ENCODE peak calls at places on chromosomes 4 and X, in eight cellular contexts. I, X, O, G, L, T, U and M are unnamed samples.

GRCh38 chr4:7806080-7806630 is 133.5 kb downstream of the AFAP1 start:
- DNase-seq in I (peak), X (no peak), O (peak), G (no peak), L (no peak), T (peak), U (no peak), M (no peak)

GRCh38 chr4:3729188-3729884 is 36.8 kb upstream of the ADRA2C start:
- DNase-seq in I (peak), X (no peak), O (no peak), G (no peak), L (no peak), T (no peak), U (no peak), M (no peak)

GRCh38 chr4:150464523-150464922 is 117.4 kb upstream of the MAB21L2 start:
- DNase-seq in I (no peak), X (no peak), O (no peak), G (no peak), L (no peak), T (no peak), U (no peak), M (no peak)

GRCh38 chr4:74408639-74409038 is 36.3 kb upstream of the AREG start:
- DNase-seq in I (no peak), X (no peak), O (no peak), G (no peak), L (no peak), T (no peak), U (peak), M (no peak)

GRCh38 chrX:151920530-151920929 is 7.8 kb downstream of the MAGEA4 start:
- DNase-seq in I (no peak), X (no peak), O (no peak), G (no peak), L (no peak), T (no peak), U (no peak), M (no peak)

GRCh38 chrX:35382966-35383365 is 415.2 kb upstream of the MAGEB16 start:
- DNase-seq in I (no peak), X (no peak), O (peak), G (no peak), L (no peak), T (no peak), U (no peak), M (no peak)

GRCh38 chr4:158253350-158253980 is 43.2 kb downstream of the TMEM144 start:
- DNase-seq in I (peak), X (peak), O (peak), G (no peak), L (peak), T (peak), U (peak), M (peak)

GRCh38 chr4:100022792-100023222 is 72.7 kb upstream of the H2AZ1 start:
- DNase-seq in I (no peak), X (no peak), O (peak), G (no peak), L (no peak), T (peak), U (no peak), M (no peak)

GRCh38 chrX:56788229-56788628 is 59.2 kb downstream of the NBDY start:
- DNase-seq in I (no peak), X (no peak), O (no peak), G (no peak), L (no peak), T (no peak), U (no peak), M (no peak)

GRCh38 chrX:11180571-11180970 is 69.4 kb downstream of the HCCS start:
- DNase-seq in I (peak), X (no peak), O (no peak), G (no peak), L (no peak), T (no peak), U (peak), M (no peak)

GRCh38 chr4:14827111-14827510 is 175.2 kb upstream of the CPEB2 start:
- DNase-seq in I (peak), X (no peak), O (no peak), G (no peak), L (no peak), T (peak), U (no peak), M (no peak)

GRCh38 chrX:23980063-23980462 is 46.9 kb downstream of the KLHL15 start:
- DNase-seq in I (no peak), X (no peak), O (no peak), G (no peak), L (no peak), T (no peak), U (no peak), M (no peak)

GRCh38 chr4:177339794-177340374 is 30.2 kb downstream of the NEIL3 start:
- DNase-seq in I (peak), X (no peak), O (peak), G (no peak), L (peak), T (peak), U (no peak), M (no peak)

GRCh38 chrX:49101629-49101984 is 21.9 kb upstream of the WDR45 start:
- DNase-seq in I (peak), X (no peak), O (peak), G (no peak), L (no peak), T (no peak), U (no peak), M (no peak)

GRCh38 chr4:64230709-64231310 is 178.4 kb downstream of the TECRL start:
- DNase-seq in I (no peak), X (no peak), O (peak), G (no peak), L (peak), T (peak), U (no peak), M (no peak)

GRCh38 chrX:10677490-10677889 is 57.1 kb upstream of the MID1 start:
- DNase-seq in I (no peak), X (no peak), O (no peak), G (no peak), L (no peak), T (no peak), U (no peak), M (no peak)

GRCh38 chr4:77248805-77249204 is 91.8 kb downstream of the CCNG2 start:
- DNase-seq in I (no peak), X (no peak), O (no peak), G (no peak), L (no peak), T (no peak), U (no peak), M (no peak)

GRCh38 chrX:43949669-43950068 is 23.5 kb downstream of the NDP start:
- DNase-seq in I (no peak), X (peak), O (peak), G (no peak), L (peak), T (no peak), U (no peak), M (no peak)

GRCh38 chr4:40827774-40828173 is 78.0 kb downstream of the NSUN7 start:
- DNase-seq in I (no peak), X (no peak), O (no peak), G (no peak), L (no peak), T (no peak), U (no peak), M (no peak)

GRCh38 chrX:110082156-110082555 is 79.2 kb downstream of the TMEM164 start:
- DNase-seq in I (no peak), X (no peak), O (no peak), G (no peak), L (no peak), T (peak), U (peak), M (no peak)

GRCh38 chrX:16445166-16445752 is 204.7 kb upstream of the S100G start:
- DNase-seq in I (peak), X (no peak), O (peak), G (no peak), L (peak), T (peak), U (peak), M (no peak)

GRCh38 chr4:141896687-141897086 is 260.3 kb downstream of the IL15 start:
- DNase-seq in I (peak), X (no peak), O (no peak), G (no peak), L (no peak), T (no peak), U (no peak), M (no peak)

GRCh38 chr4:95637047-95637600 is 88.4 kb upstream of the UNC5C start:
- DNase-seq in I (peak), X (no peak), O (peak), G (no peak), L (no peak), T (peak), U (peak), M (no peak)

GRCh38 chr4:139635966-139636365 is 29.7 kb upstream of the MGST2 start:
- DNase-seq in I (no peak), X (no peak), O (no peak), G (no peak), L (no peak), T (no peak), U (no peak), M (no peak)

GRCh38 chr4:78517050-78517652 is 34.4 kb upstream of the ANXA3 start:
- DNase-seq in I (peak), X (no peak), O (peak), G (no peak), L (no peak), T (peak), U (no peak), M (no peak)

GRCh38 chrX:7074908-7075204 is 72.7 kb upstream of the STS start:
- DNase-seq in I (no peak), X (no peak), O (no peak), G (no peak), L (no peak), T (no peak), U (no peak), M (no peak)

GRCh38 chr4:80926446-80926845 is 104.1 kb upstream of the BMP3 start:
- DNase-seq in I (no peak), X (no peak), O (no peak), G (no peak), L (no peak), T (peak), U (no peak), M (no peak)

GRCh38 chrX:153844509-153845082 is 14.3 kb upstream of the PDZD4 start:
- DNase-seq in I (no peak), X (no peak), O (peak), G (no peak), L (no peak), T (no peak), U (no peak), M (no peak)

GRCh38 chr4:138182838-138183426 is 59.2 kb downstream of the SLC7A11 start:
- DNase-seq in I (no peak), X (no peak), O (peak), G (no peak), L (peak), T (peak), U (peak), M (no peak)

GRCh38 chrX:19912-20571 is 261.1 kb upstream of the PLCXD1 start:
- DNase-seq in I (no peak), X (no peak), O (peak), G (no peak), L (peak), T (peak), U (no peak), M (no peak)

GRCh38 chrX:38627683-38628082 is 66.3 kb downstream of the TSPAN7 start:
- DNase-seq in I (no peak), X (no peak), O (peak), G (no peak), L (peak), T (peak), U (peak), M (no peak)
- TF ChIP-seq CTCF in I (peak), X (peak), O (peak), G (peak), L (peak), T (peak), U (peak), M (no peak)

GRCh38 chrX:106898462-106898861 is 4.7 kb downstream of the RIPPLY1 start:
- DNase-seq in I (no peak), X (no peak), O (peak), G (no peak), L (peak), T (peak), U (peak), M (no peak)
- TF ChIP-seq CTCF in I (peak), X (peak), O (peak), G (peak), L (peak), T (peak), U (peak), M (no peak)

DNA sequence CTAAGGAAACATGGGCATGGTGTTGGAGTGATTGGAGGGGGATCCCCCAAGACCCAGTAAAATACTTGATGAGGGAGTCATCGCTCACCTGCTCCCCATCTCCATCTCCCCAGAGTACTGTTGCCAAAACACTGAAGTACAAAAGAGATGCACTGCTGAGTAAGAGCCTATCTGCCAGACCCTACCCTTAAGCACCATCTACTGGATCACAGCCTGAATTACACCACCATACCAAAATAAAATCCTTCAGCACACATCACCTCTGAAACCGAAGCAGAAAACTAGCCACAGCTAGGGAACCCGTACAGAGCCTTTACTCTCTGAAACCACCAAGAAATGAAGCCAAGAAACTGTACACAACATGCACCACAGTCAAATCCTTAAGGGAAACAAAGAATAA is 466.3 kb upstream of the ACTRT1 start:
- DNase-seq in I (peak), X (no peak), O (peak), G (no peak), L (peak), T (peak), U (no peak), M (no peak)
- TF ChIP-seq CTCF in I (peak), X (peak), O (peak), G (peak), L (peak), T (peak), U (no peak), M (no peak)

DNA sequence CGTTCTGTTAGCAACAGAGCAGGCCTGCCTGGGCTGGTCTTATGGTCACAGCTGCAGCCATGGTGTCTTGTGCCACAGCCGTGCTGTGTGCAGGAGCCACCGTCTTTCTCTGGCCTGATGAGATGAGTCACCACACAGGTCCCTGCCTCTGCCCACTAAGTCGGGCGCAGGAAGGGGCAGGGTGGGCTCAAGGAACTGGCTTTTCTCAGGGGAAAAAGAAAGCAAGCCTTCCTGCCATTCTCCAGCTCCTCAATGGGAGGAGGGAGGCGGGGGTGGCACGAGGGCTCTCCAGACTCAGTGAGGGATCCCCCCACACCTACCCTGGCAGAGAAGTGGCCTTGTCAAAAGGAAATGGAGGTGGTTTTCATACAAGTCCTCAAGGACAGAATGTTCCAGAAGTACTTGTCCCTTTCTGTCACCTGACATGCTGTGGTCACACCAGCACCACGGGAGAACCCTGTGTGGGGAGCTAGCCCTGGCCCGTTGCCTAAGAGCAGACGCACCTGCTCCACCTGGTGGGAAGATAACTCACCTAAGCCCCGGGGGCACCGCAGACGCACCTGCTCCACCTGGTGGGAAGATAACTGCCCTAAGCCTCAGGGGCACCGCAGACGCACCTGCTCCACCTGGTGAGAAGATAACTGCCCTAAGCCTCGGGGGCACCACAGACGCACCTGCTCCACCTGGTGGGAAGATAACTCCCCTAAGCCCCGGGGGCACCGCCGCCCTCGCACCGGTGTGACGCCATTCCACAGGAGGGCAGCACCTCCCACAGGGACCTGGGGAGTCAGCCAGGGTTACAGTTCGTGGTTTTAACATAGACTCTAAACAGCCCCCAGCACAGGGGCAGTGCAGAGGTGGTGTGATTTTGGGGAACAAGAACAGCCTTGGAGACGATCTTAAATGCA is 18.5 kb downstream of the UVSSA start:
- DNase-seq in I (peak), X (no peak), O (peak), G (no peak), L (no peak), T (no peak), U (no peak), M (no peak)
- TF ChIP-seq CTCF in I (no peak), X (peak), O (peak), G (no peak), L (no peak), T (no peak), U (peak), M (no peak)

GRCh38 chr4:134906404-134907023 is 704.9 kb upstream of the PABPC4L start:
- DNase-seq in I (no peak), X (no peak), O (peak), G (no peak), L (no peak), T (peak), U (no peak), M (no peak)
- TF ChIP-seq CTCF in I (no peak), X (peak), O (peak), G (no peak), L (no peak), T (peak), U (peak), M (peak)

DNA sequence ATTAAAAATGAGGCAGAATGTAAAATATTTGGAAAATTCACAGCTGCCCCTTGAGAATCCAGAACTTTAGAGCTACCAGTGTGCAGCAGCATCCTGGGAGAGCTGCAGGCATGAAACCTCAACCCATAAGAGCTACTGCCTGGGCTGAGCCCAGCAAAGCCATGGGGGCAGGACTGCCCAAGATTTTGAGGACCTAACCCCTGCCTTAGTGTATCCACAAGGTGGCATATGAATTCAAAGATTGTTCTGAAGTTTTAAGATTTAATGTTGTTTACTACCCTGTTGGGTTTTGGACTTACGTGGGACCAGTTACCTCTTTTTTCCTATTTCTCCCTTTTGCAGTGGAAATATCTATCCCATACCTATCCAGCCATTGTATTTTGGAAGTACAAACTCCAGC is 26.4 kb downstream of the CASP6 start:
- DNase-seq in I (no peak), X (no peak), O (no peak), G (no peak), L (no peak), T (no peak), U (no peak), M (no peak)
- TF ChIP-seq CTCF in I (no peak), X (no peak), O (peak), G (no peak), L (no peak), T (no peak), U (peak), M (no peak)

DNA sequence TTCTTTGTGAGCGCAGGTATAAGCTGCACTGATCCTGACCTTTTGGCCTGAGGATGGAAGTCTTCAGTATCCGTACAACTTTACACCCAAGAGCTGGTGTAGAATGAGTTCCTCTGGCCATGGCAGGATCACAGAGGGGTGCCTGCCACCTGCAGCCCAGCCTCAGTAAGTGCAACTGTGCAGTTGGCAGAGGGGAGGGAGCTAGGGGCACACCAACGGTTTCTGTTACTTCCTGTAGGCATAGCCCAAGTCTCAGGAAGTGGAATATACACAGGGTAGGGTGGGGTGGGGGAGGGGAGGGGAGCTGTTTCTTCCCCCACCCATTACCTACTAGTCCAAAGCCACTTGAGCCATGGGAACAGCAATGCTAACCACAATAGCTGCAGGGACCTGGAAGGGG is 85.4 kb upstream of the GBA3 start:
- DNase-seq in I (peak), X (peak), O (peak), G (no peak), L (peak), T (peak), U (no peak), M (no peak)
- TF ChIP-seq CTCF in I (peak), X (peak), O (peak), G (peak), L (peak), T (peak), U (peak), M (no peak)

GRCh38 chr4:20075479-20075878 is 176.2 kb upstream of the SLIT2 start:
- DNase-seq in I (no peak), X (no peak), O (no peak), G (no peak), L (no peak), T (peak), U (no peak), M (no peak)
- TF ChIP-seq CTCF in I (peak), X (no peak), O (no peak), G (no peak), L (no peak), T (peak), U (peak), M (no peak)